ENCODE peak calls at places on chromosome 16, in five cellular contexts. F is HuH-7.5, U is AG08395, S is NCI-H1092 treated with DMSO at 0.1 percent for 48 hours, J is activated T-cell treated with anti-CD3 and anti-CD28 coated beads for 1 hour. Y is an unnamed sample.
A peak's percentile ranks its signal among the peaks of the same experiment; 100 is the strongest.

GRCh38 chr16:22222006-22222405 is 15.9 kb downstream of the EEF2K start:
- DNase-seq in F (no peak), U (no peak), S (no peak), J (no peak), Y (no peak)

GRCh38 chr16:54236761-54237160 is 49.8 kb downstream of the IRX3 start:
- DNase-seq in F (no peak), U (peak; percentile 46), S (no peak), J (no peak), Y (peak; percentile 10)

GRCh38 chr16:14284930-14285541 is 213.9 kb downstream of the MRTFB start:
- DNase-seq in F (peak; percentile 40), U (no peak), S (peak; percentile 77), J (no peak), Y (no peak)

GRCh38 chr16:86222965-86223551 is 287.3 kb upstream of the FOXF1 start:
- DNase-seq in F (no peak), U (peak; percentile 88), S (no peak), J (no peak), Y (peak; percentile 96)

GRCh38 chr16:1770328-1771071 is 843 bp downstream of the NME3 start:
- DNase-seq in F (no peak), U (peak; percentile 61), S (peak; percentile 54), J (peak; percentile 22), Y (no peak)

GRCh38 chr16:35414139-35414538 is 1954.7 kb downstream of the TP53TG3F start:
- DNase-seq in F (no peak), U (no peak), S (no peak), J (no peak), Y (no peak)

GRCh38 chr16:25692307-25692706 is 548 bp downstream of the HS3ST4 start:
- DNase-seq in F (peak; percentile 27), U (no peak), S (no peak), J (no peak), Y (no peak)

GRCh38 chr16:78142784-78143183 is 43.3 kb downstream of the WWOX start:
- DNase-seq in F (no peak), U (no peak), S (no peak), J (no peak), Y (peak; percentile 68)

GRCh38 chr16:1876468-1876867 is 4.5 kb upstream of the MEIOB start:
- DNase-seq in F (no peak), U (no peak), S (no peak), J (no peak), Y (no peak)

GRCh38 chr16:979859-980594 is 1.5 kb upstream of the SOX8 start:
- DNase-seq in F (no peak), U (no peak), S (no peak), J (no peak), Y (no peak)

GRCh38 chr16:86383488-86384262 is 126.7 kb upstream of the FOXF1 start:
- DNase-seq in F (no peak), U (peak; percentile 67), S (no peak), J (no peak), Y (no peak)

GRCh38 chr16:87077750-87078127 is 239.5 kb downstream of the C16orf95 start:
- DNase-seq in F (no peak), U (no peak), S (no peak), J (no peak), Y (no peak)

GRCh38 chr16:16146380-16147315 is 76.6 kb downstream of the ABCC6 start:
- DNase-seq in F (no peak), U (no peak), S (peak; percentile 81), J (no peak), Y (no peak)

GRCh38 chr16:77869997-77870813 is 81.8 kb downstream of the VAT1L start:
- DNase-seq in F (no peak), U (no peak), S (peak; percentile 36), J (no peak), Y (no peak)

GRCh38 chr16:89602273-89602951 is 11.0 kb upstream of the DPEP1 start:
- DNase-seq in F (no peak), U (peak; percentile 86), S (no peak), J (peak; percentile 44), Y (peak; percentile 85)

GRCh38 chr16:17313085-17313611 is 157.6 kb downstream of the XYLT1 start:
- DNase-seq in F (no peak), U (peak; percentile 57), S (no peak), J (no peak), Y (peak; percentile 9)

GRCh38 chr16:3113765-3114479 is 1.5 kb downstream of the ZNF205 start:
- DNase-seq in F (no peak), U (no peak), S (no peak), J (no peak), Y (no peak)

GRCh38 chr16:29651950-29652349 is 11.1 kb upstream of the SPN start:
- DNase-seq in F (no peak), U (no peak), S (no peak), J (no peak), Y (no peak)

GRCh38 chr16:4477966-4478365 is 1.8 kb downstream of the HMOX2 start:
- DNase-seq in F (no peak), U (peak; percentile 31), S (no peak), J (no peak), Y (peak; percentile 71)

GRCh38 chr16:88943741-88944140 is 33.3 kb downstream of the CBFA2T3 start:
- DNase-seq in F (no peak), U (no peak), S (no peak), J (no peak), Y (no peak)

GRCh38 chr16:11586375-11586855 is 304 bp downstream of the LITAF start:
- DNase-seq in F (no peak), U (no peak), S (no peak), J (no peak), Y (peak; percentile 55)

GRCh38 chr16:81861503-81861902 is 82.4 kb downstream of the PLCG2 start:
- DNase-seq in F (no peak), U (no peak), S (no peak), J (no peak), Y (no peak)

GRCh38 chr16:64450170-64450569 is 671.7 kb downstream of the CDH11 start:
- DNase-seq in F (no peak), U (peak; percentile 23), S (no peak), J (no peak), Y (peak; percentile 38)

GRCh38 chr16:8063151-8063550 is 527.2 kb downstream of the TMEM114 start:
- DNase-seq in F (no peak), U (no peak), S (no peak), J (no peak), Y (no peak)

GRCh38 chr16:69199382-69199781 is 12.4 kb downstream of the SNTB2 start:
- DNase-seq in F (no peak), U (peak; percentile 16), S (no peak), J (no peak), Y (no peak)

GRCh38 chr16:87945351-87946042 is 5.7 kb upstream of the BANP start:
- DNase-seq in F (peak; percentile 47), U (no peak), S (peak; percentile 90), J (no peak), Y (peak; percentile 53)

GRCh38 chr16:21652451-21652850 is at the start of gene IGSF6:
- DNase-seq in F (no peak), U (no peak), S (no peak), J (no peak), Y (no peak)

GRCh38 chr16:86479419-86479818 is 30.9 kb upstream of the FOXF1 start:
- DNase-seq in F (no peak), U (peak; percentile 33), S (no peak), J (no peak), Y (peak; percentile 29)

GRCh38 chr16:22186517-22186916 is 19.6 kb upstream of the EEF2K start:
- DNase-seq in F (no peak), U (no peak), S (no peak), J (no peak), Y (no peak)

GRCh38 chr16:83802135-83802534 is 5.6 kb upstream of the HSBP1 start:
- DNase-seq in F (no peak), U (peak; percentile 88), S (no peak), J (no peak), Y (peak; percentile 83)